ENCODE peak calls at places on chromosomes 13 and 19, in four cellular contexts. One of them, this sample, is unnamed. For H3K27me3 and H3K4me1, the result is how much of the 10 kb centered on the place peaks cover.

GRCh38 chr13:53191091-53191490 is 162.5 kb downstream of the OLFM4 start:
- DNase-seq in ascending aorta: no peak
- DNase-seq in naive thymus-derived CD4-positive, alpha-beta T cell: no peak
- DNase-seq in body of pancreas: no peak
- DNase-seq in this sample: peak

GRCh38 chr13:62250501-62251175 is 835.0 kb upstream of the PCDH20 start:
- DNase-seq in ascending aorta: no peak
- DNase-seq in naive thymus-derived CD4-positive, alpha-beta T cell: no peak
- DNase-seq in body of pancreas: no peak
- DNase-seq in this sample: no peak

GRCh38 chr19:40358773-40359172 is 10.3 kb downstream of the PLD3 start:
- DNase-seq in ascending aorta: no peak
- DNase-seq in naive thymus-derived CD4-positive, alpha-beta T cell: no peak
- DNase-seq in body of pancreas: no peak
- DNase-seq in this sample: no peak

GRCh38 chr19:42229855-42230331 is 9.8 kb downstream of the ZNF526 start:
- DNase-seq in ascending aorta: no peak
- DNase-seq in naive thymus-derived CD4-positive, alpha-beta T cell: no peak
- DNase-seq in body of pancreas: no peak
- DNase-seq in this sample: no peak

GRCh38 chr19:2041686-2042484 is 9.2 kb downstream of the MKNK2 start:
- DNase-seq in ascending aorta: peak
- DNase-seq in naive thymus-derived CD4-positive, alpha-beta T cell: peak
- DNase-seq in body of pancreas: peak
- DNase-seq in this sample: peak

GRCh38 chr13:114047358-114047881 is 73.5 kb upstream of the C13orf46 start:
- DNase-seq in ascending aorta: no peak
- DNase-seq in naive thymus-derived CD4-positive, alpha-beta T cell: no peak
- DNase-seq in body of pancreas: no peak
- DNase-seq in this sample: no peak

GRCh38 chr19:34959021-34959420 is 5.0 kb downstream of the ZNF792 start:
- DNase-seq in ascending aorta: no peak
- DNase-seq in naive thymus-derived CD4-positive, alpha-beta T cell: no peak
- DNase-seq in body of pancreas: no peak
- DNase-seq in this sample: no peak

GRCh38 chr13:39577833-39578232 is 25.2 kb downstream of the LHFPL6 start:
- DNase-seq in ascending aorta: peak
- DNase-seq in naive thymus-derived CD4-positive, alpha-beta T cell: no peak
- DNase-seq in body of pancreas: no peak
- DNase-seq in this sample: no peak

GRCh38 chr13:49452725-49453457 is 8.8 kb downstream of the SETDB2 start:
- DNase-seq in ascending aorta: no peak
- DNase-seq in naive thymus-derived CD4-positive, alpha-beta T cell: no peak
- DNase-seq in body of pancreas: no peak
- DNase-seq in this sample: no peak

GRCh38 chr13:46975173-46975572 is 78.3 kb upstream of the HTR2A start:
- DNase-seq in ascending aorta: no peak
- DNase-seq in naive thymus-derived CD4-positive, alpha-beta T cell: no peak
- DNase-seq in body of pancreas: no peak
- DNase-seq in this sample: no peak

GRCh38 chr13:43484432-43485225 is 302.1 kb downstream of the ENOX1 start:
- DNase-seq in ascending aorta: no peak
- DNase-seq in naive thymus-derived CD4-positive, alpha-beta T cell: no peak
- DNase-seq in body of pancreas: no peak
- DNase-seq in this sample: no peak

GRCh38 chr13:79736356-79736755 is 255.4 kb downstream of the NDFIP2 start:
- DNase-seq in ascending aorta: no peak
- DNase-seq in naive thymus-derived CD4-positive, alpha-beta T cell: no peak
- DNase-seq in body of pancreas: no peak
- DNase-seq in this sample: no peak

GRCh38 chr13:32164622-32165268 is 133.2 kb downstream of the FRY start:
- DNase-seq in ascending aorta: no peak
- DNase-seq in naive thymus-derived CD4-positive, alpha-beta T cell: peak
- DNase-seq in body of pancreas: peak
- DNase-seq in this sample: peak

GRCh38 chr13:94312511-94313191 is 166.8 kb downstream of the DCT start:
- DNase-seq in ascending aorta: no peak
- DNase-seq in naive thymus-derived CD4-positive, alpha-beta T cell: no peak
- DNase-seq in body of pancreas: no peak
- DNase-seq in this sample: no peak

GRCh38 chr19:17974551-17974950 is 7.6 kb downstream of the KCNN1 start:
- DNase-seq in ascending aorta: no peak
- DNase-seq in naive thymus-derived CD4-positive, alpha-beta T cell: no peak
- DNase-seq in body of pancreas: no peak
- DNase-seq in this sample: no peak

GRCh38 chr19:12779162-12779993 is 4.0 kb upstream of the HOOK2 start:
- DNase-seq in ascending aorta: peak
- DNase-seq in naive thymus-derived CD4-positive, alpha-beta T cell: no peak
- DNase-seq in body of pancreas: no peak
- DNase-seq in this sample: peak

GRCh38 chr13:113777311-113778260 is 18.6 kb downstream of the TMEM255B start:
- DNase-seq in ascending aorta: no peak
- DNase-seq in naive thymus-derived CD4-positive, alpha-beta T cell: no peak
- DNase-seq in body of pancreas: no peak
- DNase-seq in this sample: no peak

GRCh38 chr19:4144666-4145261 is 8.7 kb upstream of the CREB3L3 start:
- DNase-seq in ascending aorta: no peak
- DNase-seq in naive thymus-derived CD4-positive, alpha-beta T cell: no peak
- DNase-seq in body of pancreas: no peak
- DNase-seq in this sample: no peak

GRCh38 chr13:98976941-98977340 is 923 bp downstream of the DOCK9 start:
- DNase-seq in ascending aorta: no peak
- DNase-seq in naive thymus-derived CD4-positive, alpha-beta T cell: no peak
- DNase-seq in body of pancreas: no peak
- DNase-seq in this sample: no peak

GRCh38 chr13:98979012-98979411 is 1.1 kb upstream of the DOCK9 start:
- DNase-seq in ascending aorta: no peak
- DNase-seq in naive thymus-derived CD4-positive, alpha-beta T cell: no peak
- DNase-seq in body of pancreas: no peak
- DNase-seq in this sample: no peak

GRCh38 chr13:98978280-98978679 is 416 bp upstream of the DOCK9 start:
- DNase-seq in ascending aorta: no peak
- DNase-seq in naive thymus-derived CD4-positive, alpha-beta T cell: no peak
- DNase-seq in body of pancreas: no peak
- DNase-seq in this sample: no peak

GRCh38 chr13:98976338-98976737 is 1.5 kb downstream of the DOCK9 start:
- DNase-seq in ascending aorta: no peak
- DNase-seq in naive thymus-derived CD4-positive, alpha-beta T cell: no peak
- DNase-seq in body of pancreas: no peak
- DNase-seq in this sample: no peak

GRCh38 chr13:98977568-98978270 is at the start of gene DOCK9:
- DNase-seq in ascending aorta: peak
- DNase-seq in naive thymus-derived CD4-positive, alpha-beta T cell: no peak
- DNase-seq in body of pancreas: peak
- DNase-seq in this sample: peak
- H3K27me3 ChIP-seq in ascending aorta: under half
- H3K27me3 ChIP-seq in naive thymus-derived CD4-positive, alpha-beta T cell: under half
- H3K27me3 ChIP-seq in body of pancreas: under half
- H3K27me3 ChIP-seq in this sample: under half

GRCh38 chr13:20826301-20826700 is 52.5 kb upstream of the EEF1AKMT1 start:
- DNase-seq in ascending aorta: no peak
- DNase-seq in naive thymus-derived CD4-positive, alpha-beta T cell: no peak
- DNase-seq in body of pancreas: no peak
- DNase-seq in this sample: no peak
- H3K4me1 ChIP-seq in ascending aorta: under half
- H3K4me1 ChIP-seq in naive thymus-derived CD4-positive, alpha-beta T cell: under half
- H3K4me1 ChIP-seq in body of pancreas: under half
- H3K4me1 ChIP-seq in this sample: under half

GRCh38 chr19:49440439-49441209 is 703 bp downstream of the SLC17A7 start:
- DNase-seq in ascending aorta: no peak
- DNase-seq in naive thymus-derived CD4-positive, alpha-beta T cell: no peak
- DNase-seq in body of pancreas: no peak
- DNase-seq in this sample: no peak
- H3K27me3 ChIP-seq in ascending aorta: under half
- H3K27me3 ChIP-seq in naive thymus-derived CD4-positive, alpha-beta T cell: under half
- H3K27me3 ChIP-seq in body of pancreas: under half
- H3K27me3 ChIP-seq in this sample: half or more

DNA sequence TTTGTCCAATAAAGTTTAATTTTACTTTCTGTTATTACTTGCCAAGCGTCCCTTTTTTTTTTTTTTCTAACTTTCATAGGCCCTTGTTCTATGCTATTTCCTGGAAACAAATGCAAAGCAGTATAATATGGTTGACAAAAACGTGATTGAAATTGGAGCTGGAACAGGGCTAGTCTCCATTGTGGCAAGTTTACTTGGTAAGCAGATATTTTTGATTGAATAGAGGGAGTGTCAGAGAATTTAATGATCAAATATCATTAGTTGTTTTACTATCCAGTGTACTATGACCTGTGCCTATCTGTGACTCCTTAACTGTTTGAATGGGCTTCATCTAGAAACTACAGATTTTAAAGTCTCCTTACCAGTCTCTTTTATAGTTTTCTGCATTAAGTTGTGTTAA is 46.7 kb downstream of the ERCC5 start:
- DNase-seq in ascending aorta: no peak
- DNase-seq in naive thymus-derived CD4-positive, alpha-beta T cell: no peak
- DNase-seq in body of pancreas: no peak
- DNase-seq in this sample: no peak
- H3K4me1 ChIP-seq in ascending aorta: under half
- H3K4me1 ChIP-seq in naive thymus-derived CD4-positive, alpha-beta T cell: under half
- H3K4me1 ChIP-seq in body of pancreas: under half
- H3K4me1 ChIP-seq in this sample: under half

GRCh38 chr19:49261602-49262001 is 63.4 kb downstream of the SLC6A16 start:
- DNase-seq in ascending aorta: no peak
- DNase-seq in naive thymus-derived CD4-positive, alpha-beta T cell: no peak
- DNase-seq in body of pancreas: no peak
- DNase-seq in this sample: no peak

GRCh38 chr19:49249933-49250332 is 75.1 kb downstream of the SLC6A16 start:
- DNase-seq in ascending aorta: no peak
- DNase-seq in naive thymus-derived CD4-positive, alpha-beta T cell: no peak
- DNase-seq in body of pancreas: no peak
- DNase-seq in this sample: no peak

GRCh38 chr19:49256691-49257090 is 68.3 kb downstream of the SLC6A16 start:
- DNase-seq in ascending aorta: no peak
- DNase-seq in naive thymus-derived CD4-positive, alpha-beta T cell: no peak
- DNase-seq in body of pancreas: no peak
- DNase-seq in this sample: no peak

GRCh38 chr19:49255674-49256073 is 69.3 kb downstream of the SLC6A16 start:
- DNase-seq in ascending aorta: no peak
- DNase-seq in naive thymus-derived CD4-positive, alpha-beta T cell: no peak
- DNase-seq in body of pancreas: no peak
- DNase-seq in this sample: no peak
- H3K27me3 ChIP-seq in ascending aorta: under half
- H3K27me3 ChIP-seq in naive thymus-derived CD4-positive, alpha-beta T cell: under half
- H3K27me3 ChIP-seq in body of pancreas: under half
- H3K27me3 ChIP-seq in this sample: under half

GRCh38 chr13:109768616-109769015 is 17.8 kb downstream of the IRS2 start:
- DNase-seq in ascending aorta: no peak
- DNase-seq in naive thymus-derived CD4-positive, alpha-beta T cell: no peak
- DNase-seq in body of pancreas: no peak
- DNase-seq in this sample: no peak

GRCh38 chr13:109767023-109767422 is 19.4 kb downstream of the IRS2 start:
- DNase-seq in ascending aorta: no peak
- DNase-seq in naive thymus-derived CD4-positive, alpha-beta T cell: no peak
- DNase-seq in body of pancreas: no peak
- DNase-seq in this sample: peak

GRCh38 chr13:109769921-109770320 is 16.5 kb downstream of the IRS2 start:
- DNase-seq in ascending aorta: no peak
- DNase-seq in naive thymus-derived CD4-positive, alpha-beta T cell: no peak
- DNase-seq in body of pancreas: no peak
- DNase-seq in this sample: no peak

GRCh38 chr13:109769275-109769674 is 17.1 kb downstream of the IRS2 start:
- DNase-seq in ascending aorta: no peak
- DNase-seq in naive thymus-derived CD4-positive, alpha-beta T cell: no peak
- DNase-seq in body of pancreas: no peak
- DNase-seq in this sample: no peak

GRCh38 chr13:109768176-109768575 is 18.2 kb downstream of the IRS2 start:
- DNase-seq in ascending aorta: no peak
- DNase-seq in naive thymus-derived CD4-positive, alpha-beta T cell: no peak
- DNase-seq in body of pancreas: no peak
- DNase-seq in this sample: no peak
- H3K4me1 ChIP-seq in ascending aorta: under half
- H3K4me1 ChIP-seq in naive thymus-derived CD4-positive, alpha-beta T cell: under half
- H3K4me1 ChIP-seq in body of pancreas: under half
- H3K4me1 ChIP-seq in this sample: under half

GRCh38 chr13:99959538-99960230 is 11.9 kb downstream of the ZIC5 start:
- DNase-seq in ascending aorta: peak
- DNase-seq in naive thymus-derived CD4-positive, alpha-beta T cell: no peak
- DNase-seq in body of pancreas: no peak
- DNase-seq in this sample: no peak

GRCh38 chr13:99956473-99957349 is 14.9 kb downstream of the ZIC5 start:
- DNase-seq in ascending aorta: no peak
- DNase-seq in naive thymus-derived CD4-positive, alpha-beta T cell: no peak
- DNase-seq in body of pancreas: no peak
- DNase-seq in this sample: no peak

GRCh38 chr13:99958402-99959126 is 13.0 kb downstream of the ZIC5 start:
- DNase-seq in ascending aorta: peak
- DNase-seq in naive thymus-derived CD4-positive, alpha-beta T cell: no peak
- DNase-seq in body of pancreas: no peak
- DNase-seq in this sample: no peak

GRCh38 chr13:99960663-99961440 is 10.7 kb downstream of the ZIC5 start:
- DNase-seq in ascending aorta: peak
- DNase-seq in naive thymus-derived CD4-positive, alpha-beta T cell: no peak
- DNase-seq in body of pancreas: no peak
- DNase-seq in this sample: no peak

GRCh38 chr13:99959127-99959529 is 12.4 kb downstream of the ZIC5 start:
- DNase-seq in ascending aorta: no peak
- DNase-seq in naive thymus-derived CD4-positive, alpha-beta T cell: no peak
- DNase-seq in body of pancreas: no peak
- DNase-seq in this sample: no peak
- H3K27me3 ChIP-seq in ascending aorta: under half
- H3K27me3 ChIP-seq in naive thymus-derived CD4-positive, alpha-beta T cell: under half
- H3K27me3 ChIP-seq in body of pancreas: under half
- H3K27me3 ChIP-seq in this sample: half or more

DNA sequence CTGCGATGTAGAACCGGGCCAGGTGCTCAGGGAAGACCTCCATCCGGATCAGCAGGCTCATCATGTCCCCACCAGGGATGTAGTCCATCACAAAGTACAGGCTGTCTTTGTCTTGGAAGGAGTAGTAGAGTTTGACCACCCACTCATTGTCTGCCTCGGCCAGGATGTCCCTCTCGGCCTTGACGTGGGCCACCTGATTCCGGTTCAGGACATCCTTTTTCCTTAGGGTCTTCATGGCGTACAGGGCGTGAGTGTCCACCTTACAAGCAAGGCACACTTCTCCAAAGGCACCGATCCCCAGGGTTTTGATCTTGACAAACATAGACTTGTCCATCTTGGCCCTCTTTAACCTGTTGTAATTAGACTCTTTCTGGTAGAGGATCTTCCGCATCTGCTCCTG is 78.0 kb downstream of the LATS2 start:
- DNase-seq in ascending aorta: no peak
- DNase-seq in naive thymus-derived CD4-positive, alpha-beta T cell: no peak
- DNase-seq in body of pancreas: no peak
- DNase-seq in this sample: no peak
- H3K4me1 ChIP-seq in ascending aorta: under half
- H3K4me1 ChIP-seq in naive thymus-derived CD4-positive, alpha-beta T cell: under half
- H3K4me1 ChIP-seq in body of pancreas: under half
- H3K4me1 ChIP-seq in this sample: under half

This sample was measured in SJSA1.